ENCODE peak calls at places on chromosome 20, in four cellular contexts. V is IMR-90, C is endothelial cell of umbilical vein, G is K562. R is an unnamed sample.

GRCh38 chr20:4949833-4950178 is 51.5 kb downstream of the SLC23A2 start:
- DNase-seq in V (peak; percentile 63), C (peak; percentile 46), G (peak; percentile 12), R (no peak)

GRCh38 chr20:51366155-51366886 is 176.2 kb downstream of the NFATC2 start:
- DNase-seq in V (peak; percentile 100), C (peak; percentile 95), G (no peak), R (no peak)

GRCh38 chr20:37271421-37271768 is 9.8 kb upstream of the GHRH start:
- DNase-seq in V (no peak), C (no peak), G (no peak), R (no peak)

GRCh38 chr20:52209154-52209571 is 17.6 kb upstream of the ZFP64 start:
- DNase-seq in V (no peak), C (no peak), G (no peak), R (no peak)

GRCh38 chr20:4104045-4104444 is 88.7 kb upstream of the RNF24 start:
- DNase-seq in V (no peak), C (no peak), G (no peak), R (no peak)

GRCh38 chr20:35264755-35265154 is 13.2 kb downstream of the MMP24OS start:
- DNase-seq in V (peak; percentile 22), C (peak; percentile 44), G (no peak), R (no peak)

GRCh38 chr20:36467076-36467999 is 74.0 kb upstream of the MYL9 start:
- DNase-seq in V (no peak), C (peak; percentile 64), G (no peak), R (no peak)

GRCh38 chr20:36825374-36826104 is 50.4 kb upstream of the TLDC2 start:
- DNase-seq in V (no peak), C (no peak), G (no peak), R (no peak)

GRCh38 chr20:34037767-34038166 is 44.1 kb downstream of the RALY start:
- DNase-seq in V (peak; percentile 77), C (no peak), G (no peak), R (no peak)

GRCh38 chr20:5364997-5365597 is 48.3 kb upstream of the PROKR2 start:
- DNase-seq in V (no peak), C (no peak), G (no peak), R (no peak)

GRCh38 chr20:39878321-39878720 is 810.7 kb downstream of the MAFB start:
- DNase-seq in V (no peak), C (no peak), G (no peak), R (no peak)

GRCh38 chr20:39876974-39877615 is 811.9 kb downstream of the MAFB start:
- DNase-seq in V (no peak), C (no peak), G (no peak), R (no peak)

GRCh38 chr20:39878809-39879208 is 810.2 kb downstream of the MAFB start:
- DNase-seq in V (no peak), C (no peak), G (no peak), R (peak; percentile 55)

GRCh38 chr20:39879296-39879695 is 809.7 kb downstream of the MAFB start:
- DNase-seq in V (no peak), C (no peak), G (no peak), R (no peak)

GRCh38 chr20:39877792-39878191 is 811.2 kb downstream of the MAFB start:
- DNase-seq in V (no peak), C (no peak), G (no peak), R (no peak)
- H3K4me2 ChIP-seq in V (no peak overlapping the region), C (no peak overlapping the region), G (no peak overlapping the region), R (no peak overlapping the region)

DNA sequence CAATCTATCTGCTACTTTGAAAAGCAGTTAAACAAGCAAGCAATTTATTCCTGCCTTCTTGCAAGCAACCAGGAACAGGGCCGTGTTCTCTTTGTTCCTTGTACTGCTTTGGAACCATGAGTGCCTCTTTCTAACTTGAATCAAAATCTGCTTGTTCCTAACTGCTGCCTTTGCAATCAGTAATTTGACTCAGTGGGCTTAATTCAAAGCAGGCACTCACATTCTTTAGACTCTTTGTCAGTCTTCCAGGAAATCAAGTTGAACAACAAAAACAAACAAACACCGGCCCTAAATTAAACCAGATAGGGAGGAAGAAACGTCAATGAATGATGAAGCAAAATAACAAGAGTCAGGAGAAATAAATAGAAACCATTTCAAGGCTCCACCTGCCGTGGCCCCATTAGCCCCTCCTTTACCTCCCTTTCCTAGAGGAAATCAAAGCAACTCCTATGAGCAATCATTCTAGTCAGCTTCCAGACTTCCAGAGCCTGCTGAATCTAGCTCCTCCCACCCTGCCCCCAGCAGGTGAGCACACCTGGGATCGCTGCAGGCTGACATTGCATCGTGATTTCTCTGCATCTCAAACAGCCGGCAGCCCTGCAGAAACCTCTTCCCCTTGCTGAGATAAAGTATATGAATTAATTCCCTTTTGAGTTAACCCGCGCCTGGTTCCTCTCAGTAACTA is 582.2 kb upstream of the FLRT3 start:
- DNase-seq in V (no peak), C (peak; percentile 52), G (no peak), R (no peak)
- H3K4me3 ChIP-seq in V (no peak overlapping the region), C (no peak overlapping the region), G (no peak overlapping the region), R (peak overlapping the region; percentile 52)

GRCh38 chr20:23595941-23596340 is 9.8 kb downstream of the CST9 start:
- DNase-seq in V (no peak), C (no peak), G (no peak), R (no peak)
- H3K9me1 ChIP-seq in V (no peaks in the 10 kb centered on the region), C (no peaks in the 10 kb centered on the region), G (no peaks in the 10 kb centered on the region), R (no peaks in the 10 kb centered on the region)

GRCh38 chr20:6812530-6812929 is 45.0 kb downstream of the BMP2 start:
- DNase-seq in V (no peak), C (no peak), G (no peak), R (no peak)
- H3K4me2 ChIP-seq in V (no peak overlapping the region), C (no peak overlapping the region), G (no peak overlapping the region), R (no peak overlapping the region)

GRCh38 chr20:1323830-1324597 is 4.9 kb downstream of the SDCBP2 start:
- DNase-seq in V (no peak), C (peak; percentile 40), G (no peak), R (no peak)

GRCh38 chr20:1325173-1326030 is 3.5 kb downstream of the SDCBP2 start:
- DNase-seq in V (peak; percentile 97), C (peak; percentile 97), G (peak; percentile 96), R (no peak)

GRCh38 chr20:1323256-1323655 is 5.7 kb downstream of the SDCBP2 start:
- DNase-seq in V (no peak), C (no peak), G (no peak), R (no peak)

GRCh38 chr20:1326031-1326930 is 2.7 kb downstream of the SDCBP2 start:
- DNase-seq in V (peak; percentile 41), C (peak; percentile 59), G (no peak), R (no peak)

DNA sequence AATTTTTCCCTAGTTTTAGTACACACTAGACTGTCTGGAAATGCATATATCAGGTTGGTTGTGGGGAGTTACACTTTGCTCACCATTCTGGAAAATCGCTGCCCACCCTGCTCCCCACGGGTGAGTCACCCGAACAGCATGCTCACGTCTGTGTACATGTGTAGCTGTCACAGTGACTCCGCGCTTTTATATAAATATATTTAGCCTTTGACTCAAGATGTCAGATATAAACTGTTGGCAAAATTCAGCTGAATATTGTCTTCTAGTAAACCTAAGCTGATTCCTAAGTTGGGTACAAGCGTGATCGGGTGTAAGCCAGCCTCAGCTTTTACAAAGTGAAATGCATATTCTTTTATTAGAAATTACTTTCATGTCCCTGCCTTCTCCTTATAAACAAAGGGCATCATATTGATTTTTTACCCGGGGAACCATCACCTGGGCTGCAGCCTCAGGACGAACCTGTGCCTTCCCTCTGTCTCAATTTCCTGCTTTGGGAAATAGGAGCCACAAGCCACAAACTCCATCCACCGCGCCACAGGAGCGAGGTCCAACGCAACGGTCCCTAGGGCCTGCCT is 4.3 kb downstream of the SDCBP2 start:
- DNase-seq in V (peak; percentile 91), C (peak; percentile 81), G (no peak), R (no peak)
- H3K4me3 ChIP-seq in V (peak overlapping the region; percentile 60), C (peak overlapping the region; percentile 67), G (peak overlapping the region; percentile 55), R (peak overlapping the region; percentile 80)

DNA sequence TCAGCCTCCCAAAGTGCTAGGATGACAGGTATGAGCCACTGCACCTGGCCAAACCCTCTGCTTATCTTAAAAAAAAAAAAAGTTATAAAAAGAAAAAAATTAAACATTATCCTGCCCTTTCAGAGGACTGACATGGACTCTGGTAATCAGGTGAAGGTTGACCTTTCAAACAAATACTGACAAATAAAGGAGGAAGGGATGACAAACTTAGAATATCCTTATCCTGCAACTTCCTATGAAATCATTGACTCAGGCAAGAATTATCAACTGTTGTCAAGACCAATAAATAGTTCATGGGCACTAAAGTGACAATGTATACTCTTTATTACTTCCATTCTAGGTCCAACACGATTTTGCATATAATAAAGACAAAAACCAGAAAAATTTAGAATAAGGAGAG is 118.0 kb downstream of the KIF16B start:
- DNase-seq in V (no peak), C (no peak), G (no peak), R (no peak)
- H3K9me1 ChIP-seq in V (peaks cover 3% of the 10 kb centered on the region), C (no peaks in the 10 kb centered on the region), G (no peaks in the 10 kb centered on the region), R (peaks cover 2% of the 10 kb centered on the region)

GRCh38 chr20:58839991-58840747 is 10.5 kb downstream of the GNAS-AS1 start:
- DNase-seq in V (no peak), C (no peak), G (no peak), R (no peak)

GRCh38 chr20:58842276-58842675 is 8.4 kb downstream of the GNAS-AS1 start:
- DNase-seq in V (no peak), C (no peak), G (no peak), R (no peak)

GRCh38 chr20:58841539-58842264 is 9.0 kb downstream of the GNAS-AS1 start:
- DNase-seq in V (no peak), C (no peak), G (no peak), R (no peak)

GRCh38 chr20:58839474-58839874 is 11.2 kb downstream of the GNAS-AS1 start:
- DNase-seq in V (peak; percentile 24), C (peak; percentile 21), G (peak; percentile 58), R (no peak)

GRCh38 chr20:58840816-58841538 is 9.7 kb downstream of the GNAS-AS1 start:
- DNase-seq in V (no peak), C (no peak), G (no peak), R (no peak)
- H3K4me2 ChIP-seq in V (no peak overlapping the region), C (no peak overlapping the region), G (no peak overlapping the region), R (no peak overlapping the region)

GRCh38 chr20:11919046-11919445 is 1.4 kb downstream of the BTBD3 start:
- DNase-seq in V (peak; percentile 47), C (no peak), G (no peak), R (no peak)
- H3K4me3 ChIP-seq in V (peak overlapping the region; percentile 11), C (peak overlapping the region; percentile 31), G (no peak overlapping the region), R (no peak overlapping the region)

GRCh38 chr20:20461526-20461925 is 93.6 kb downstream of the INSM1 start:
- DNase-seq in V (no peak), C (no peak), G (no peak), R (no peak)
- H3K9me1 ChIP-seq in V (no peaks in the 10 kb centered on the region), C (no peaks in the 10 kb centered on the region), G (no peaks in the 10 kb centered on the region), R (peaks cover 2% of the 10 kb centered on the region)